ENCODE peak calls at places on chromosomes 11 and 22, in five cellular contexts. One of them, this sample, is unnamed.

GRCh38 chr11:32831241-32831640 is 1.5 kb downstream of the PRRG4 start:
- DNase-seq in sigmoid colon: no peak
- DNase-seq in AG09309: no peak
- DNase-seq in thoracic aorta: no peak
- DNase-seq in lung: no peak
- DNase-seq in this sample: peak; percentile 52

GRCh38 chr11:126124284-126124683 is 61.6 kb upstream of the CDON start:
- DNase-seq in sigmoid colon: no peak
- DNase-seq in AG09309: no peak
- DNase-seq in thoracic aorta: no peak
- DNase-seq in lung: no peak
- DNase-seq in this sample: no peak

GRCh38 chr22:39664485-39665200 is 94.1 kb downstream of the CACNA1I start:
- DNase-seq in sigmoid colon: no peak
- DNase-seq in AG09309: no peak
- DNase-seq in thoracic aorta: no peak
- DNase-seq in lung: no peak
- DNase-seq in this sample: no peak

GRCh38 chr22:33756508-33756949 is 163.7 kb downstream of the LARGE1 start:
- DNase-seq in sigmoid colon: no peak
- DNase-seq in AG09309: no peak
- DNase-seq in thoracic aorta: no peak
- DNase-seq in lung: no peak
- DNase-seq in this sample: no peak

GRCh38 chr11:846496-847098 is 3.9 kb downstream of the TSPAN4 start:
- DNase-seq in sigmoid colon: no peak
- DNase-seq in AG09309: no peak
- DNase-seq in thoracic aorta: no peak
- DNase-seq in lung: no peak
- DNase-seq in this sample: no peak

GRCh38 chr11:2689551-2690260 is 10.1 kb downstream of the KCNQ1OT1 start:
- DNase-seq in sigmoid colon: peak; percentile 40
- DNase-seq in AG09309: no peak
- DNase-seq in thoracic aorta: no peak
- DNase-seq in lung: no peak
- DNase-seq in this sample: no peak

GRCh38 chr11:65637794-65638317 is at the start of gene SIPA1:
- DNase-seq in sigmoid colon: peak; percentile 86
- DNase-seq in AG09309: peak; percentile 56
- DNase-seq in thoracic aorta: no peak
- DNase-seq in lung: peak; percentile 70
- DNase-seq in this sample: peak; percentile 38

GRCh38 chr22:36143956-36144355 is 16.6 kb downstream of the APOL3 start:
- DNase-seq in sigmoid colon: peak; percentile 56
- DNase-seq in AG09309: no peak
- DNase-seq in thoracic aorta: no peak
- DNase-seq in lung: no peak
- DNase-seq in this sample: no peak

GRCh38 chr11:57342702-57343101 is 4.5 kb downstream of the P2RX3 start:
- DNase-seq in sigmoid colon: no peak
- DNase-seq in AG09309: no peak
- DNase-seq in thoracic aorta: no peak
- DNase-seq in lung: no peak
- DNase-seq in this sample: no peak

GRCh38 chr11:57345555-57346151 is 7.5 kb downstream of the P2RX3 start:
- DNase-seq in sigmoid colon: peak; percentile 80
- DNase-seq in AG09309: no peak
- DNase-seq in thoracic aorta: no peak
- DNase-seq in lung: peak; percentile 75
- DNase-seq in this sample: no peak

GRCh38 chr11:57347336-57347735 is 9.2 kb downstream of the P2RX3 start:
- DNase-seq in sigmoid colon: no peak
- DNase-seq in AG09309: no peak
- DNase-seq in thoracic aorta: no peak
- DNase-seq in lung: no peak
- DNase-seq in this sample: no peak

GRCh38 chr11:57343825-57344224 is 5.7 kb downstream of the P2RX3 start:
- DNase-seq in sigmoid colon: no peak
- DNase-seq in AG09309: no peak
- DNase-seq in thoracic aorta: no peak
- DNase-seq in lung: no peak
- DNase-seq in this sample: no peak

GRCh38 chr11:57344826-57345225 is 6.7 kb downstream of the P2RX3 start:
- DNase-seq in sigmoid colon: no peak
- DNase-seq in AG09309: no peak
- DNase-seq in thoracic aorta: no peak
- DNase-seq in lung: no peak
- DNase-seq in this sample: no peak
- TF ChIP-seq CTCF in sigmoid colon: no peak
- TF ChIP-seq CTCF in AG09309: no peak
- TF ChIP-seq CTCF in thoracic aorta: no peak
- TF ChIP-seq CTCF in lung: no peak
- TF ChIP-seq CTCF in this sample: no peak

GRCh38 chr11:128407962-128408361 is 179.4 kb downstream of the ETS1 start:
- DNase-seq in sigmoid colon: no peak
- DNase-seq in AG09309: peak; percentile 74
- DNase-seq in thoracic aorta: no peak
- DNase-seq in lung: no peak
- DNase-seq in this sample: no peak
- H3K4me3 ChIP-seq in sigmoid colon: no peak overlapping the region
- H3K4me3 ChIP-seq in AG09309: no peak overlapping the region
- H3K4me3 ChIP-seq in thoracic aorta: no peak overlapping the region
- H3K4me3 ChIP-seq in lung: no peak overlapping the region
- H3K4me3 ChIP-seq in this sample: no peak overlapping the region

DNA sequence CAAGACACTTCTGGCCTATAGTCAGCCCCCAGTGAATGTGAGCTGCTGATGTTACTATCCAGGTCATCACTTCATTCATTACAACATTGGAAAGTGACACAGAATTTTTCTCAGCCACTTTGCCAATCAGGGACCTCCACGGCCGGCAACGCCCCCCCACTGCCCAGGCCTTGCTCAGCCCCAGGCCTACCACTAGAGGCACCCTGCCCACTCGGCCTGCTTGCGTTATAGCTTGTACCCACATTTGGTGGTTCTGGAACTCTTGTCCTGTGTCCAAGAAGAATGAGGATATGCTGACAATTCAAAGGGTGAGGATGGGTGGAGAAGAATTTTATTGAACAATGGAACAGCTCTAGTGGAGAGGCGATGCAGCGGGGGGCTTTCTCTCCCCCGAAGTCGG is 96.2 kb downstream of the TSPAN18 start:
- DNase-seq in sigmoid colon: no peak
- DNase-seq in AG09309: no peak
- DNase-seq in thoracic aorta: no peak
- DNase-seq in lung: no peak
- DNase-seq in this sample: no peak
- TF ChIP-seq CTCF in sigmoid colon: no peak
- TF ChIP-seq CTCF in AG09309: peak; percentile 40
- TF ChIP-seq CTCF in thoracic aorta: no peak
- TF ChIP-seq CTCF in lung: no peak
- TF ChIP-seq CTCF in this sample: peak; percentile 29

DNA sequence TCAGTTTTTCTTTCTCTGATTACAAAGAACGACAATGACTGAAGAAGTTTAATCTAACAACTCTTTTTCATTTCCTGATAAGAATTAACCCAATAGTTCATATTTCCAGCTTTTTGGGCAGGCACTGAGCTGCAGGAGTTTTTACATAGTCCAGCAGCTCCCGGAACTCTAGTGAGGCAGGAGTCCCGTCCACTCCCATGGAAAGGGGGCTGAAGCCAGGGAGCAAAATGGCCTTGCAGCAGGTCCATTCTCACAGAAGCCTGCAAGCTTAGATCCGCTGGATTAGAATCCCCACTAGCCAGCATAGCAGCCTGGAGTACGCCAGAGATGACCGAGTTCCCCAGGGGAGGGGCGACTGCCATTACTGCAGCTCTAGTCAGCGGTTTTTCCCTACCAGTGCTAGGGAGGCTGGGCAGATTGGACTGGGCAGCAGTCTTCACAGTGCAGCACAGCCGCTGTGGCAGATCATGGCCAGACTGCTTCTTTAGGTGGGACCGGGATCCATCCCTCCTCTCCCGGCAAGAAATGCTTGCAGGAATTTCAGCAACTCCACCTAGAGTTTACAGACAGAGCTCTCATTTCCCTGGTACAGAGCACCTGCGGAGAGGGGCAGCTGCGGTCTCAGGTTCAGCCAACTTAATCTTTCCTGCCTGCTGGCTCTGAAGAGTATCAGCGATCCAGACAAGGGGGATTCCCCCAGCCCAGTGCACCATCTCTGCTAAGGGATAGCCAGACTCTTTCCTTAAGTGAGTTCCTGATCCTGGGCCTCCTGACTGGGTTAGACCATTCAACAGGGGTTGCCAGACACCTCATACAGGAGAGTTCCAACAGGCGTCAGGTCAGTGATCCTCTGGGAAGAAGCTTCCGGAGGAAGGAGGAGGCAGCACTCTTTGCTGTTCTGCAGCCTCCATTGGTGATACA is 742 bp upstream of the CASP4 start:
- DNase-seq in sigmoid colon: no peak
- DNase-seq in AG09309: no peak
- DNase-seq in thoracic aorta: peak; percentile 8
- DNase-seq in lung: no peak
- DNase-seq in this sample: no peak
- H3K4me3 ChIP-seq in sigmoid colon: peak overlapping the region; percentile 54
- H3K4me3 ChIP-seq in AG09309: peak overlapping the region; percentile 56
- H3K4me3 ChIP-seq in thoracic aorta: peak overlapping the region; percentile 77
- H3K4me3 ChIP-seq in lung: peak overlapping the region; percentile 2
- H3K4me3 ChIP-seq in this sample: peak overlapping the region; percentile 65

DNA sequence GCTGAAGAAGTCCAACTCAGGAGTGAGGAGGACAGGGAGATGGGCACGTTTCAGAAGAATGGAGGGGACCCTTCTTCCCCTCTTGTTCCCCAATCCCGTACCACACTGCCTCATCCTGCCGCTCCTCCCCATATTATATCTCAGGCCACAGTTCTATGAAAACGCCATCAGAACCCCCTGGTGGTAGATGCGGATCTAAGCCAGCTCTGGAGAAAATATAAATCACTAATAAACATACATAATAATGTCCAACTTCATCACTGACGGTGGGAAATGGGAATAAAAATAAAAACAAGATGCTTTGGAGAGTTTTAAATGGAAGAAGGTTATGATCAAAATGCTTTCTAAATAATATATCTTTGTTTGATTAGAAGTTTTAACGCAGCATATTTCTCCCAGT is 400.3 kb downstream of the CADM1 start:
- DNase-seq in sigmoid colon: no peak
- DNase-seq in AG09309: no peak
- DNase-seq in thoracic aorta: no peak
- DNase-seq in lung: no peak
- DNase-seq in this sample: no peak
- TF ChIP-seq CTCF in sigmoid colon: no peak
- TF ChIP-seq CTCF in AG09309: no peak
- TF ChIP-seq CTCF in thoracic aorta: no peak
- TF ChIP-seq CTCF in lung: no peak
- TF ChIP-seq CTCF in this sample: no peak

DNA sequence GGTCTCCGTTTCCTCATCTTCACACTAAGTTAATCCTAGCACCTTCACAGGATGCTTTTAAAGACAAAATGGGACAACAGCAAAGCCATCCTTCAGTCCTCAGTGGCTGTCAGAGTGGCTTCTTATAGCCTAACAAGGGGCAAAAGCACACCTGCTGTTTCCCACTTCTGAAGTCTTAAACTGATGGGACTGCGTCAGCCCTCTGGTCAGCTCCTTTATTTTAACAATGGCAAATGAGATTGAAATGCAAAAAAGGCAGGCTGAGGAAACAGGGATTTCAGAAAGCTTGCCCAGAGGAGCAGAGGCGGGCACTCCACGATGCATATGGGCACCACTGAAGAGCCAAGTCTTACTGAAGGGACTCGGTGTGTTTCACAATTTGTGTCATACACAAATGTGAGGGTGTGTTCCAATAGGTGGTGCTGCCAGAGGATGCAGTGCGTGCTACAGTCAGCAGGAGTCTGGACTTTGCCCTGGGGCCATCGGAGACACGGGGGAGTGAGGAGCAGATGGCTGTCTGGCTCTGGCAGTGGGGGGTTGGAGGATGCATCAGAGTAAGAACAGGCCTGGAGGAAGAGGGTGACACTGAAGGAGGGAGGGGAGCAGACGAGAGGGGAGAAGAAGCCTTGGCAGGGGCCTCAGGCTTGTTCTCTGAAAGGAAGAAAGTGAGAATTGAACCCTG is 47.3 kb downstream of the TENM4 start:
- DNase-seq in sigmoid colon: no peak
- DNase-seq in AG09309: no peak
- DNase-seq in thoracic aorta: no peak
- DNase-seq in lung: no peak
- DNase-seq in this sample: no peak
- H3K4me3 ChIP-seq in sigmoid colon: no peak overlapping the region
- H3K4me3 ChIP-seq in AG09309: no peak overlapping the region
- H3K4me3 ChIP-seq in thoracic aorta: no peak overlapping the region
- H3K4me3 ChIP-seq in lung: no peak overlapping the region
- H3K4me3 ChIP-seq in this sample: no peak overlapping the region

This sample was measured in epithelial cell of proximal tubule.